ENCODE peak calls at places on chromosomes 4 and X, in six cellular contexts. R, C, I, S, X and E are unnamed samples.

GRCh38 chr4:80173841-80174240 is 23.5 kb upstream of the PRDM8 start:
- DNase-seq in C (no peak), S (no peak), R (peak), I (no peak), X (no peak), E (no peak)

GRCh38 chr4:6499241-6499605 is 26.8 kb upstream of the PPP2R2C start:
- DNase-seq in I (no peak), X (no peak), C (no peak), R (no peak), S (no peak), E (no peak)

GRCh38 chr4:135249006-135249405 is 1047.4 kb upstream of the PABPC4L start:
- DNase-seq in X (no peak), I (no peak), S (no peak), R (no peak), C (no peak), E (no peak)

GRCh38 chr4:54318904-54319303 is 89.8 kb downstream of the PDGFRA start:
- DNase-seq in X (peak), I (no peak), R (peak), C (peak), S (peak), E (peak)

GRCh38 chrX:21741869-21742701 is 15.8 kb downstream of the SMPX start:
- DNase-seq in X (no peak), R (no peak), S (no peak), I (no peak), C (no peak), E (no peak)

GRCh38 chr4:6576512-6576911 is 1.5 kb downstream of the MAN2B2 start:
- DNase-seq in X (no peak), C (no peak), R (no peak), S (no peak), I (no peak), E (no peak)

GRCh38 chrX:18616688-18617087 is 55.2 kb downstream of the RS1 start:
- DNase-seq in C (no peak), I (no peak), S (no peak), X (no peak), R (no peak), E (no peak)

GRCh38 chr4:91279899-91280298 is 1023.9 kb upstream of the GRID2 start:
- DNase-seq in I (no peak), C (no peak), S (no peak), R (no peak), X (no peak), E (no peak)

GRCh38 chr4:77177196-77177595 is 20.2 kb downstream of the CCNG2 start:
- DNase-seq in C (no peak), R (no peak), I (no peak), S (no peak), X (no peak), E (no peak)

GRCh38 chrX:84175943-84176342 is 12.1 kb downstream of the RPS6KA6 start:
- DNase-seq in X (no peak), I (no peak), R (no peak), C (no peak), S (no peak), E (no peak)
- H3K27ac ChIP-seq in X (no peak), I (no peak), R (no peak), C (no peak), S (no peak), E (no peak)

GRCh38 chr4:82691431-82691830 is 107.2 kb downstream of the SCD5 start:
- DNase-seq in I (no peak), C (no peak), S (no peak), X (no peak), R (no peak), E (no peak)
- TF ChIP-seq RFX5 in I (no peak), C (no peak), S (no peak), X (no peak), R (no peak), E (no peak)

GRCh38 chrX:37685452-37686347 is at the start of gene XK:
- DNase-seq in C (peak), I (no peak), R (no peak), S (no peak), X (peak), E (peak)
- TF ChIP-seq POLR2A in C (peak), I (no peak), R (no peak), S (no peak), X (no peak), E (peak)

DNA sequence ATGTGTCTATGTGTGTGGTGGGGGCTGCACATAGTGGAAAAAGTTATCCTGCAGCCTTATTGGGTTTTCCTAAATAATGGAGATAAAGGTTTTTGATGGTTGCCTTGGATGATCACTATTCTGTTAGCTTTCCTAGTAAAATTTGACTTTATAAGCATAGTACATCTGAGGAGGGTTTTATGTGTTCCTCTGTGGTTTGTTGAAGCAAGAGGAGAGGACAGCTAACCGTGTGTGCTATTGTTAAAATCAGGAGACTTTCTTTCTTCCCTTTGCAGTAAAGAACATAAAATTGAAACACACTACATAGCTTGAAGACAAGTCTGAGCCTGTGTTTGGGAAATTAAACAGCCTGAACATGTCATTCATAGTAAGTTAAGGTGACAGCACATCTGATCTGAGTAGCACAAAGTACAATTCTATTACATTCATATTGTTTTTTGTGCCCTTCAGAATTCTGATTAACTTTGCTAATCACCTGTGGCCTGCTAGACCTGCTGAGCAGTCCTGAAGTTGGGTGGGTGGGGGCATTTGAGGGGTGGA is 36.8 kb downstream of the C4orf51 start:
- DNase-seq in I (no peak), X (no peak), R (no peak), S (no peak), C (no peak), E (no peak)
- H3K27ac ChIP-seq in I (no peak), X (no peak), R (no peak), S (no peak), C (no peak), E (no peak)

GRCh38 chr4:169976951-169977350 is 49.2 kb downstream of the MFAP3L start:
- DNase-seq in I (no peak), R (no peak), S (no peak), X (no peak), C (no peak), E (no peak)
- TF ChIP-seq RFX5 in I (no peak), R (no peak), S (no peak), X (no peak), C (no peak), E (no peak)

GRCh38 chrX:104156630-104157529 is at the start of gene SLC25A53:
- DNase-seq in C (peak), R (peak), X (peak), I (peak), S (peak), E (peak)
- TF ChIP-seq POLR2A in C (peak), R (peak), X (no peak), I (peak), S (peak), E (peak)

GRCh38 chr4:113467581-113467980 is 294.0 kb downstream of the CAMK2D start:
- DNase-seq in I (no peak), S (no peak), C (no peak), X (no peak), R (peak), E (peak)

GRCh38 chr4:113468165-113469022 is 293.1 kb downstream of the CAMK2D start:
- DNase-seq in R (peak), X (peak), C (no peak), S (peak), I (no peak), E (peak)

GRCh38 chr4:113469926-113470325 is 291.6 kb downstream of the CAMK2D start:
- DNase-seq in I (no peak), C (no peak), S (peak), X (no peak), R (no peak), E (no peak)

GRCh38 chr4:113471141-113471860 is 290.2 kb downstream of the CAMK2D start:
- DNase-seq in R (peak), I (no peak), C (no peak), X (no peak), S (no peak), E (no peak)

DNA sequence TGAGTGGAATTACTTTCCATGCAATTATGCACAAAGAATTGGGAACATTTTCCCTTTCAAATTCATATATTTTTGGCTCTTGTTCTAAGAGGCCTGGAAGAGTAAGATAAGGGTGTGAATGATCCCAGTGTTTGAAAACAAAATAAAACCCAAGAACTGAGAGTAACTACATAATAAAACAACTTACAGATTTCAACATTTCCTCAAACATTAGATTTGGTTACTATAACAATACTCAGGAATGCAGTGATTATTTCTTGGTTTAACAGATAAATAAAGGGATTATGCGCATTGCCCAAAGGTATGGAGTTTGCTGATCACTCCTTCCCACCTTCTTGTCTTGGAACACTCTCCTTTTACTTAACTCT is 292.5 kb downstream of the CAMK2D start:
- DNase-seq in I (no peak), S (no peak), X (no peak), C (no peak), R (peak), E (no peak)
- H3K27ac ChIP-seq in I (no peak), S (no peak), X (no peak), C (no peak), R (peak), E (peak)

GRCh38 chr4:26412381-26413372 is 77.6 kb downstream of the CCKAR start:
- DNase-seq in R (no peak), S (no peak), C (no peak), I (no peak), X (no peak), E (no peak)
- TF ChIP-seq RFX5 in R (no peak), S (no peak), C (no peak), I (no peak), X (no peak), E (no peak)